ENCODE peak calls at places on chromosomes 4 and X, in seven cellular contexts. One of them, this sample, is unnamed.

GRCh38 chr4:100417565-100417964 is 100.3 kb downstream of the EMCN start:
- DNase-seq in astrocyte: peak; percentile 48
- DNase-seq in choroid plexus epithelial cell: peak; percentile 50
- DNase-seq in dorsolateral prefrontal cortex: no peak
- DNase-seq in tibial artery: no peak
- DNase-seq in DND-41: no peak
- DNase-seq in spleen: no peak
- DNase-seq in this sample: peak; percentile 19

GRCh38 chr4:188372856-188373255 is 233.6 kb downstream of the TRIML1 start:
- DNase-seq in astrocyte: peak; percentile 2
- DNase-seq in spleen: no peak
- DNase-seq in tibial artery: no peak
- DNase-seq in choroid plexus epithelial cell: no peak
- DNase-seq in dorsolateral prefrontal cortex: no peak
- DNase-seq in DND-41: no peak
- DNase-seq in this sample: no peak

GRCh38 chr4:142274137-142274536 is 572.0 kb downstream of the INPP4B start:
- DNase-seq in spleen: no peak
- DNase-seq in tibial artery: no peak
- DNase-seq in astrocyte: peak; percentile 75
- DNase-seq in dorsolateral prefrontal cortex: no peak
- DNase-seq in DND-41: no peak
- DNase-seq in choroid plexus epithelial cell: peak; percentile 50
- DNase-seq in this sample: no peak

GRCh38 chr4:88573286-88573994 is 18.8 kb upstream of the HERC3 start:
- DNase-seq in DND-41: no peak
- DNase-seq in tibial artery: no peak
- DNase-seq in spleen: no peak
- DNase-seq in astrocyte: no peak
- DNase-seq in dorsolateral prefrontal cortex: no peak
- DNase-seq in choroid plexus epithelial cell: no peak
- DNase-seq in this sample: no peak

GRCh38 chrX:66672106-66672505 is 33.2 kb upstream of the EDA2R start:
- DNase-seq in dorsolateral prefrontal cortex: no peak
- DNase-seq in DND-41: no peak
- DNase-seq in choroid plexus epithelial cell: no peak
- DNase-seq in spleen: no peak
- DNase-seq in tibial artery: no peak
- DNase-seq in astrocyte: no peak
- DNase-seq in this sample: no peak

GRCh38 chrX:124388562-124388961 is 42.2 kb downstream of the SH2D1A start:
- DNase-seq in choroid plexus epithelial cell: peak; percentile 63
- DNase-seq in DND-41: peak; percentile 72
- DNase-seq in spleen: no peak
- DNase-seq in dorsolateral prefrontal cortex: peak; percentile 69
- DNase-seq in astrocyte: peak; percentile 3
- DNase-seq in tibial artery: no peak
- DNase-seq in this sample: peak; percentile 66

GRCh38 chrX:108064001-108064400 is 19.1 kb downstream of the VSIG1 start:
- DNase-seq in choroid plexus epithelial cell: no peak
- DNase-seq in dorsolateral prefrontal cortex: no peak
- DNase-seq in spleen: no peak
- DNase-seq in astrocyte: no peak
- DNase-seq in tibial artery: no peak
- DNase-seq in DND-41: no peak
- DNase-seq in this sample: peak; percentile 1

GRCh38 chrX:72461288-72461687 is 111.4 kb downstream of the HDAC8 start:
- DNase-seq in astrocyte: no peak
- DNase-seq in dorsolateral prefrontal cortex: no peak
- DNase-seq in spleen: no peak
- DNase-seq in DND-41: no peak
- DNase-seq in choroid plexus epithelial cell: no peak
- DNase-seq in tibial artery: no peak
- DNase-seq in this sample: no peak

GRCh38 chrX:112830540-112830939 is 10.1 kb downstream of the AMOT start:
- DNase-seq in DND-41: no peak
- DNase-seq in spleen: no peak
- DNase-seq in dorsolateral prefrontal cortex: no peak
- DNase-seq in choroid plexus epithelial cell: no peak
- DNase-seq in tibial artery: no peak
- DNase-seq in astrocyte: no peak
- DNase-seq in this sample: no peak

GRCh38 chrX:29699214-29699613 is 516.1 kb upstream of the MAGEB2 start:
- DNase-seq in dorsolateral prefrontal cortex: no peak
- DNase-seq in astrocyte: no peak
- DNase-seq in DND-41: no peak
- DNase-seq in spleen: no peak
- DNase-seq in choroid plexus epithelial cell: no peak
- DNase-seq in tibial artery: no peak
- DNase-seq in this sample: no peak

GRCh38 chr4:26459054-26459755 is 31.1 kb downstream of the CCKAR start:
- DNase-seq in astrocyte: peak; percentile 71
- DNase-seq in dorsolateral prefrontal cortex: no peak
- DNase-seq in spleen: no peak
- DNase-seq in tibial artery: no peak
- DNase-seq in DND-41: peak; percentile 12
- DNase-seq in choroid plexus epithelial cell: peak; percentile 87
- DNase-seq in this sample: peak; percentile 69

GRCh38 chr4:53131562-53131925 is 234.3 kb downstream of the SCFD2 start:
- DNase-seq in choroid plexus epithelial cell: no peak
- DNase-seq in DND-41: no peak
- DNase-seq in dorsolateral prefrontal cortex: no peak
- DNase-seq in spleen: no peak
- DNase-seq in astrocyte: no peak
- DNase-seq in tibial artery: no peak
- DNase-seq in this sample: no peak

GRCh38 chr4:128810331-128810870 is 901 bp downstream of the JADE1 start:
- DNase-seq in choroid plexus epithelial cell: peak; percentile 61
- DNase-seq in DND-41: peak; percentile 42
- DNase-seq in spleen: peak; percentile 82
- DNase-seq in dorsolateral prefrontal cortex: peak; percentile 23
- DNase-seq in tibial artery: peak; percentile 70
- DNase-seq in astrocyte: peak; percentile 64
- DNase-seq in this sample: peak; percentile 77

GRCh38 chrX:22278375-22278774 is 5.7 kb downstream of the CBLL2 start:
- DNase-seq in astrocyte: no peak
- DNase-seq in choroid plexus epithelial cell: peak; percentile 9
- DNase-seq in tibial artery: no peak
- DNase-seq in dorsolateral prefrontal cortex: no peak
- DNase-seq in DND-41: no peak
- DNase-seq in spleen: no peak
- DNase-seq in this sample: no peak

GRCh38 chr4:16310606-16311005 is 84.3 kb upstream of the TAPT1 start:
- DNase-seq in dorsolateral prefrontal cortex: no peak
- DNase-seq in spleen: no peak
- DNase-seq in choroid plexus epithelial cell: no peak
- DNase-seq in DND-41: peak; percentile 10
- DNase-seq in tibial artery: no peak
- DNase-seq in astrocyte: no peak
- DNase-seq in this sample: no peak

GRCh38 chr4:140252742-140253555 is 99.0 kb upstream of the MAML3 start:
- DNase-seq in spleen: peak; percentile 92
- DNase-seq in dorsolateral prefrontal cortex: peak; percentile 78
- DNase-seq in tibial artery: peak; percentile 82
- DNase-seq in choroid plexus epithelial cell: peak; percentile 61
- DNase-seq in DND-41: peak; percentile 71
- DNase-seq in astrocyte: peak; percentile 57
- DNase-seq in this sample: peak; percentile 40

GRCh38 chr4:8916251-8916913 is 44.7 kb upstream of the HMX1 start:
- DNase-seq in DND-41: no peak
- DNase-seq in choroid plexus epithelial cell: no peak
- DNase-seq in tibial artery: peak; percentile 40
- DNase-seq in spleen: peak; percentile 64
- DNase-seq in astrocyte: no peak
- DNase-seq in dorsolateral prefrontal cortex: peak; percentile 1
- DNase-seq in this sample: no peak

GRCh38 chr4:47510506-47511143 is 25.6 kb downstream of the ATP10D start:
- DNase-seq in spleen: no peak
- DNase-seq in astrocyte: no peak
- DNase-seq in choroid plexus epithelial cell: peak; percentile 62
- DNase-seq in tibial artery: no peak
- DNase-seq in dorsolateral prefrontal cortex: no peak
- DNase-seq in DND-41: no peak
- DNase-seq in this sample: peak; percentile 82
- TF ChIP-seq CTCF in spleen: peak; percentile 42
- TF ChIP-seq CTCF in astrocyte: peak; percentile 4
- TF ChIP-seq CTCF in choroid plexus epithelial cell: peak; percentile 39
- TF ChIP-seq CTCF in tibial artery: peak; percentile 22
- TF ChIP-seq CTCF in dorsolateral prefrontal cortex: peak; percentile 16
- TF ChIP-seq CTCF in DND-41: peak; percentile 36
- TF ChIP-seq CTCF in this sample: no peak

GRCh38 chrX:130066975-130067615 is 43.2 kb downstream of the ELF4 start:
- DNase-seq in tibial artery: no peak
- DNase-seq in choroid plexus epithelial cell: no peak
- DNase-seq in DND-41: no peak
- DNase-seq in astrocyte: no peak
- DNase-seq in spleen: no peak
- DNase-seq in dorsolateral prefrontal cortex: no peak
- DNase-seq in this sample: no peak

GRCh38 chrX:130075768-130076167 is 34.5 kb downstream of the ELF4 start:
- DNase-seq in dorsolateral prefrontal cortex: no peak
- DNase-seq in tibial artery: no peak
- DNase-seq in astrocyte: no peak
- DNase-seq in spleen: no peak
- DNase-seq in DND-41: no peak
- DNase-seq in choroid plexus epithelial cell: no peak
- DNase-seq in this sample: no peak

DNA sequence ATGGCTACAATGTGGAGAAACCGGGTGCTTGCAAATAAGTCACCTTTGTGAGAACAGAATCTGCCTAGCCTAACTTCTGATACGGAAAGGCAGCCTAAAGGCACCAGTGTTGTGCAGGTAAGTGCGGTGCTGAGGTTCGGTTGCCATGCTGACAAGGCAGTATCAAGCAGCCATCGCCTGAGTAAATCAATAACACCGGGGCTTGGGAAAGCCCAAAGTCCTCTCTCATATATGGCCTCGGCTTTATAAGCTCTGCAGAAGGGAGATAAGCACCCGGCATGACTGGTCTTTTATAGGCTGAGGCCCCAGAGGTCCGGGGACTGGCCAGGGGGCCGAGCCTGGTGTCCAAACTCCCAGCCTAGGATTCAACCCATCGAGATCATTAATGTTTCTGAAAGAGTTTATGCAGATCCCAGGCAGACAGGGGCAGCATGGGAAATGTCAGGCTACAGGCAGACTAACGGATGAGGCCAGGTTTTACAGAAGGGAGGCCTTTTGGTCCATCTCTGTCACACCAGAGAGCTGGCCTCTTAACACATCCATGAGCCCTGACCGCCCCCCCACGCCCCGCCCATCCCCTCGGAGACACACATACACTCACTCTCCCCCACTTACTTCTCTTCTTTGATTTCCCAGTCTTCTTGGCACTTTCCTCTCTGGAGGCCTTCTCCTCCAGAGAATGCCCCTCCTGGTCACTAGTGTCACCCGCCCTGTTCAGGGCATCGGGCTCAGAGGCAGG is 38.5 kb downstream of the ELF4 start:
- DNase-seq in DND-41: no peak
- DNase-seq in astrocyte: no peak
- DNase-seq in tibial artery: no peak
- DNase-seq in spleen: no peak
- DNase-seq in choroid plexus epithelial cell: no peak
- DNase-seq in dorsolateral prefrontal cortex: no peak
- DNase-seq in this sample: no peak
- H3K4me3 ChIP-seq in DND-41: no peak overlapping the region
- H3K4me3 ChIP-seq in astrocyte: no peak overlapping the region
- H3K4me3 ChIP-seq in tibial artery: no peak overlapping the region
- H3K4me3 ChIP-seq in spleen: no peak overlapping the region
- H3K4me3 ChIP-seq in choroid plexus epithelial cell: no peak overlapping the region
- H3K4me3 ChIP-seq in dorsolateral prefrontal cortex: no peak overlapping the region
- H3K4me3 ChIP-seq in this sample: no peak overlapping the region

DNA sequence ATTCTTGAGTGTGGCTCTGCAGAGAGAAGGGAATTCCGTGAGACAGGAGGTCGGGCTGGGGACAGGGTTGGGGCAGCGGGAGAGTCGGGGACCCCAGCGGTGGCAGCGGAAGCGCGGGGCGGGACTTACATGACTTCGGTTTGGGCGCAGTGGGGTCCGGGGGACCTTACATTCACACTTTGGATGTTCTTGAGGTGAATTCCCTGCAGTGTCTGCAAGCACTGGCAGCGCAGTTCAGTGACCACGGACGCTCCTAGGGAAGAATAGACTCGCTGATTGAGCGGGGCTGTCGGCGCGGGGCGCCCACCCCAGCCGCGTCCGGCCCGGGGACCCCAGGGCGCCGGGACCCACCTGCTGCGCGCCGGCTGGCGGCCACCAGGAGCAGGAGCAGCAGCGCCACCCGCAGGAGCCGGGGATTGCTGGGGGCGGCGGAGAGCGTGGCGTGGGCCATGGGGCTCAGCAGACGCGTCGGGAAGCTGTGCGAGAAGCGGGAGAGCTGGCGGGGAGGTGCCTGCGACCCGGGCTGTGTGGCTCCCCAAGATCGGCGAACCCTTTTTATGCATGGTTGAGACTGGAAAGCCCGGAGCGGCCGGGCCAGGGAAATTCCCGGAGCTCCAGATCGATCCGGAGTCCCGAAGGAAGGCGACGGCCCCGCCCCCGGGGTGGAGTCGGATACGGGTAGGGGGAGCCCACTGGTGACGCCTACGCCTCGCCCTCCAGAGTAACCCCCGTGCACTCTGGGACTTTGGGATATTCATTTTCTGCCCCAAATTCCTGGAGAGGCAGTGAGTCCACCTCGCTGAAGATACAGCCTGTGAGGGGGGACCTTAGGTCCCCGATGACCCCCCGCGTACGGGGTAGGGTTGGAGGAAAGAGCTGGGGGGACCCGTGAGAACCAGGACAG is at the start of gene CXCL3:
- DNase-seq in choroid plexus epithelial cell: peak; percentile 62
- DNase-seq in DND-41: peak; percentile 56
- DNase-seq in astrocyte: no peak
- DNase-seq in spleen: peak; percentile 86
- DNase-seq in tibial artery: peak; percentile 86
- DNase-seq in dorsolateral prefrontal cortex: peak; percentile 5
- DNase-seq in this sample: peak; percentile 33
- TF ChIP-seq CTCF in choroid plexus epithelial cell: peak; percentile 21
- TF ChIP-seq CTCF in DND-41: no peak
- TF ChIP-seq CTCF in astrocyte: no peak
- TF ChIP-seq CTCF in spleen: peak; percentile 45
- TF ChIP-seq CTCF in tibial artery: peak; percentile 51
- TF ChIP-seq CTCF in dorsolateral prefrontal cortex: no peak
- TF ChIP-seq CTCF in this sample: peak; percentile 23

DNA sequence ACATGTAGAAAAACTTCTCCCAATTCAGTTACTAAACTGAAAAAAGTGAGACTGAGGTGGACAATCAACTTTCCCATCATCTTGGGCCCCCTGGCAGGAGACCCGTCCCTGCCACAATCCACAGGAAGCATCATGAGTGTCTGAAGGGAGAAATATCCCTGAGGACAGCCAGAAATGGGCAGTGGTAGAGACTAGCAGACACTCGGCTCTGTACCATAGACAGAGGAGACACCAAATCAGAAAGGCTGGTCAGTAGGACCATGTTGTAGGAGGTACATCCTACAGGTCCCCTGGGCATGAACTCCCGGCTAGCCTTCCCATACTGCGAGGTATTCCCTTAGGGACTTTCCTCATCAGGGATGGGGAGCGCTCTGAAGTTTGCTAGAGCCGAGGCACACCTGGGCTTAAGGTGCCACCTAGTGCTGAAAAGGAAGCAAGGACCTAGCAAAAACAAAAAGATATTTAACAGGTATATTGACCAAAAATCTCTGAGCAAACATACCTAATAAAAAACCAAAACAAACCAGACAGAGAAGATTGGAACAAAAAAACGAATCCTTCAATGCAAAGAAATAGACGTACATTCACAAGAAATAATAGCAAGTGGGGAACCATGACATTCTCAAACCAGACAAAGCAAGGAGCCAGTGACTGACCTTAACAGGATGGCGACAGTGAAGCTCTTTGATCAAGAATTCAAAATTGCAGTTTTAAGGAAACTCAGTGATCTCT is 55.6 kb downstream of the HAUS3 start:
- DNase-seq in astrocyte: no peak
- DNase-seq in dorsolateral prefrontal cortex: no peak
- DNase-seq in DND-41: no peak
- DNase-seq in tibial artery: no peak
- DNase-seq in choroid plexus epithelial cell: peak; percentile 50
- DNase-seq in spleen: no peak
- DNase-seq in this sample: peak; percentile 34
- H3K4me3 ChIP-seq in astrocyte: no peak overlapping the region
- H3K4me3 ChIP-seq in dorsolateral prefrontal cortex: no peak overlapping the region
- H3K4me3 ChIP-seq in DND-41: no peak overlapping the region
- H3K4me3 ChIP-seq in tibial artery: no peak overlapping the region
- H3K4me3 ChIP-seq in choroid plexus epithelial cell: no peak overlapping the region
- H3K4me3 ChIP-seq in spleen: no peak overlapping the region
- H3K4me3 ChIP-seq in this sample: no peak overlapping the region